ENCODE peak calls at places on chromosomes 12 and 14, in ten cellular contexts. T is GM23338, U is IMR-90, E is PC-9, O is GM23248, G is fibroblast of lung, W is MM.1S, Z is OCI-LY7, B is endothelial cell of umbilical vein, D is H1. H is an unnamed sample.

GRCh38 chr12:92272301-92272964 is 126.8 kb upstream of the BTG1 start:
- DNase-seq in T (peak; percentile 36), U (no peak), E (no peak), O (no peak), G (no peak), W (no peak), Z (no peak), B (no peak), D (no peak), H (no peak)

GRCh38 chr12:99598785-99599184 is 48.8 kb upstream of the GARIN6 start:
- DNase-seq in T (no peak), U (no peak), E (no peak), O (no peak), G (no peak), W (no peak), Z (no peak), B (no peak), D (no peak), H (no peak)

GRCh38 chr14:74630881-74631690 is 19.0 kb upstream of the LTBP2 start:
- DNase-seq in T (no peak), U (peak; percentile 69), E (no peak), O (no peak), G (peak; percentile 62), W (no peak), Z (no peak), B (no peak), D (no peak), H (no peak)

GRCh38 chr14:33542338-33543290 is 408.3 kb downstream of the EGLN3 start:
- DNase-seq in T (no peak), U (no peak), E (no peak), O (no peak), G (no peak), W (no peak), Z (no peak), B (peak; percentile 41), D (no peak), H (no peak)

GRCh38 chr14:104557086-104557485 is 22.5 kb upstream of the C14orf180 start:
- DNase-seq in T (no peak), U (no peak), E (no peak), O (no peak), G (no peak), W (no peak), Z (no peak), B (no peak), D (no peak), H (no peak)

GRCh38 chr12:118136559-118137003 is 657 bp downstream of the PEBP1 start:
- DNase-seq in T (peak; percentile 71), U (peak; percentile 36), E (peak; percentile 4), O (peak; percentile 85), G (peak; percentile 38), W (peak; percentile 18), Z (peak; percentile 35), B (peak; percentile 45), D (peak; percentile 58), H (peak; percentile 22)

GRCh38 chr14:26370118-26370517 is 227.7 kb downstream of the NOVA1 start:
- DNase-seq in T (no peak), U (peak; percentile 4), E (no peak), O (no peak), G (peak; percentile 92), W (no peak), Z (no peak), B (peak; percentile 8), D (no peak), H (no peak)

GRCh38 chr14:60327447-60328331 is 78.7 kb downstream of the PPM1A start:
- DNase-seq in T (peak; percentile 69), U (peak; percentile 20), E (peak; percentile 31), O (peak; percentile 44), G (peak; percentile 30), W (peak; percentile 37), Z (peak; percentile 96), B (no peak), D (peak; percentile 72), H (no peak)

GRCh38 chr12:4276524-4277204 is 3.1 kb downstream of the CCND2 start:
- DNase-seq in T (peak; percentile 97), U (peak; percentile 82), E (peak; percentile 73), O (peak; percentile 80), G (peak; percentile 95), W (peak; percentile 90), Z (peak; percentile 81), B (peak; percentile 87), D (peak; percentile 90), H (peak; percentile 82)

GRCh38 chr14:87745507-87746118 is 247.4 kb downstream of the GALC start:
- DNase-seq in T (peak; percentile 79), U (peak; percentile 7), E (no peak), O (peak; percentile 69), G (peak; percentile 3), W (peak; percentile 7), Z (peak; percentile 22), B (no peak), D (peak; percentile 63), H (peak; percentile 25)

GRCh38 chr12:122023339-122024131 is 1.9 kb downstream of the BCL7A start:
- DNase-seq in T (peak; percentile 50), U (peak; percentile 70), E (peak; percentile 16), O (peak; percentile 87), G (peak; percentile 77), W (no peak), Z (peak; percentile 62), B (peak; percentile 79), D (peak; percentile 57), H (peak; percentile 41)

GRCh38 chr14:75238728-75239455 is 39.7 kb upstream of the FOS start:
- DNase-seq in T (no peak), U (no peak), E (no peak), O (no peak), G (no peak), W (no peak), Z (no peak), B (no peak), D (no peak), H (no peak)

GRCh38 chr12:27303139-27304111 is 29.2 kb upstream of the BMAL2 start:
- DNase-seq in T (no peak), U (peak; percentile 61), E (no peak), O (no peak), G (peak; percentile 48), W (no peak), Z (no peak), B (no peak), D (no peak), H (no peak)

GRCh38 chr14:99728981-99729451 is 44.9 kb downstream of the CYP46A1 start:
- DNase-seq in T (no peak), U (no peak), E (no peak), O (no peak), G (no peak), W (no peak), Z (no peak), B (no peak), D (peak; percentile 37), H (no peak)

GRCh38 chr12:131046813-131047788 is 93.4 kb downstream of the ADGRD1 start:
- DNase-seq in T (no peak), U (no peak), E (no peak), O (peak; percentile 10), G (no peak), W (no peak), Z (peak; percentile 40), B (no peak), D (no peak), H (no peak)

GRCh38 chr12:3315201-3315661 is 175.8 kb upstream of the PRMT8 start:
- DNase-seq in T (no peak), U (peak; percentile 81), E (peak; percentile 94), O (peak; percentile 24), G (peak; percentile 86), W (no peak), Z (no peak), B (peak; percentile 84), D (no peak), H (no peak)

GRCh38 chr14:29743566-29743965 is 184.1 kb downstream of the PRKD1 start:
- DNase-seq in T (no peak), U (no peak), E (no peak), O (no peak), G (no peak), W (no peak), Z (no peak), B (no peak), D (no peak), H (no peak)
- H3K36me3 ChIP-seq in T (no peaks in the 10 kb centered on the region), U (no peaks in the 10 kb centered on the region), E (no peaks in the 10 kb centered on the region), O (no peaks in the 10 kb centered on the region), G (no peaks in the 10 kb centered on the region), W (no peaks in the 10 kb centered on the region), Z (no peaks in the 10 kb centered on the region), B (no peaks in the 10 kb centered on the region), D (no peaks in the 10 kb centered on the region), H (no peaks in the 10 kb centered on the region)

GRCh38 chr14:57549765-57550420 is 56.2 kb upstream of the CCDC198 start:
- DNase-seq in T (no peak), U (no peak), E (no peak), O (no peak), G (no peak), W (no peak), Z (no peak), B (no peak), D (no peak), H (no peak)
- H3K4me2 ChIP-seq in T (no peak overlapping the region), U (no peak overlapping the region), E (no peak overlapping the region), O (no peak overlapping the region), G (no peak overlapping the region), W (no peak overlapping the region), Z (no peak overlapping the region), B (no peak overlapping the region), D (no peak overlapping the region), H (no peak overlapping the region)

DNA sequence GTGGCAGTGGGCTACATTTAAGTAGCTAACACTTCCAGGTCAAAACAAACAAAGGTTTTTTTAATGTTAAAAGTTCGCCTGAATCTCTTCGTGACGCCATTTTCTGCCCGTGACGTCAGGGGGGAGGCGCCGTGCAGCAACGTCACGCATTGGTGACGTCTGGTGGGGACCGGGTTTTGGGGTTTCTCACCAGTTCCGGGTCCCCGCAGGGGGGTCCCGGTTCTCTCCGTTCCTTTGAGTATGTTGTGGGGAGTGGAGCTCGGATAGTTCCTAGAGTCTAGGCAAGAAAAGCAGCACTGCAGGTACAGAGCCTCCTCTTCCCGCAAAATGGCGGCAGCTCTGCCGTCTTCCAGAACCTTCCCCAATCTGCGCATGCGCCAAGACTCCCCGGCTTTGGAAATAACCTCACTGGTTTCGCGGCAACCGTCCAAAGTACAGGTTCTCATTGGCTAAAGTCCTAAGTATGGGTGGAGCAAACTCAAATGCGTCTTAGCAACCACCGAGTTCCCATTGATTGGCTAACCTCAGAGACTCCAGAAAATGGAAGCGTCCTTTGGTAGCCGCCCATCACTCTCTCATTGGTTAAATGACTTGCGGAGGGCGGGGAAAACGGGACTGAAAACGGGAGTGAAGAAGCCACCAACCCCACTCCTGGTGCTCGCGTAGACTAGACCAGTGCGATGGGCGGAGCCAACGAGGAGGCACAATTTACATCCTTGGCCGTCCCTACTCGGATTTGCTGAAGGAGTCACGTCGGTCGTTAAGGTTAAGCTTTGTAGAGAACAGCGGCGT is at the start of gene RBM23:
- DNase-seq in T (peak; percentile 100), U (peak; percentile 100), E (peak; percentile 94), O (peak; percentile 100), G (peak; percentile 100), W (peak; percentile 97), Z (peak; percentile 100), B (peak; percentile 100), D (peak; percentile 99), H (peak; percentile 99)
- H3K4me1 ChIP-seq in T (peaks cover 9% of the 10 kb centered on the region), U (peaks cover 9% of the 10 kb centered on the region), E (peaks cover 9% of the 10 kb centered on the region), O (peaks cover 21% of the 10 kb centered on the region), G (no peaks in the 10 kb centered on the region), W (peaks cover 11% of the 10 kb centered on the region), Z (peaks cover 36% of the 10 kb centered on the region), B (peaks cover 12% of the 10 kb centered on the region), D (peaks cover 4% of the 10 kb centered on the region), H (peaks cover 38% of the 10 kb centered on the region)

DNA sequence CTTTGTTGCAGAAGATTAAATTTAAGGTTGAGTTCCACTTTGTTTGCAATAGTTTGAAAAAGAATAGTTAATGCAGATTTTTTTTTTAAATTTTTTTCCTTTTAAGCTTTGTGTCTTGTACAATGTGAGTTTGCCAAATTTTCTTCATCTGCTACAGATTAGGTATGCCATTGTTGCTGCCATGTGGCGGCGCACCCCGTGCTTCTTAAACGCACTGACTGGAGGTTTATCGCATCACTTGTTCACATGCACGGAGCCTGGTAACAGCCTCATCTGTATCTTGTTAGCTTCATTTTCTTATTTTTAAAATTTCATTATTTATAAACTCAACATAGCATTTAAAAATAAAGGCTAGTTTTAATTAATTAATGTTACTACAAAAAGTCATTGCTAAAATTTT is 43.5 kb downstream of the ETNK1 start:
- DNase-seq in T (no peak), U (no peak), E (no peak), O (no peak), G (no peak), W (no peak), Z (no peak), B (no peak), D (no peak), H (no peak)
- H3K36me3 ChIP-seq in T (peaks cover 2% of the 10 kb centered on the region), U (no peaks in the 10 kb centered on the region), E (peaks cover 14% of the 10 kb centered on the region), O (no peaks in the 10 kb centered on the region), G (no peaks in the 10 kb centered on the region), W (peaks cover 4% of the 10 kb centered on the region), Z (peaks cover 12% of the 10 kb centered on the region), B (peaks cover 9% of the 10 kb centered on the region), D (peaks cover 6% of the 10 kb centered on the region), H (peaks cover 32% of the 10 kb centered on the region)